ENCODE peak calls at places on chromosomes 3 and 15, in four cellular contexts. R is transverse colon, F is BE2C, Q is fibroblast of the aortic adventitia. V is an unnamed sample.
A peak's percentile ranks its signal among the peaks of the same experiment; 100 is the strongest.

GRCh38 chr3:128503751-128504532 is 10.9 kb upstream of the GATA2 start:
- DNase-seq in F (no peak), R (no peak), Q (no peak), V (peak; percentile 0)

GRCh38 chr3:125231895-125232294 is 19.3 kb upstream of the SLC12A8 start:
- DNase-seq in F (no peak), Q (peak; percentile 90), R (no peak), V (no peak)

GRCh38 chr3:37787027-37787868 is 74.4 kb upstream of the CTDSPL start:
- DNase-seq in Q (peak; percentile 65), R (no peak), F (no peak), V (no peak)

GRCh38 chr15:43150171-43150929 is 17.0 kb downstream of the TMEM62 start:
- DNase-seq in F (no peak), Q (peak; percentile 90), R (no peak), V (no peak)

GRCh38 chr3:172151610-172152293 is 112.4 kb downstream of the FNDC3B start:
- DNase-seq in F (no peak), Q (no peak), R (no peak), V (no peak)

GRCh38 chr3:127288921-127289645 is 1.2 kb upstream of the PRR20G start:
- DNase-seq in Q (no peak), R (no peak), F (no peak), V (no peak)

GRCh38 chr3:55911256-55911655 is 424.1 kb upstream of the WNT5A start:
- DNase-seq in F (no peak), Q (no peak), R (no peak), V (no peak)

GRCh38 chr3:25354071-25354470 is 74.0 kb upstream of the RARB start:
- DNase-seq in F (no peak), Q (no peak), R (no peak), V (no peak)

GRCh38 chr3:155367510-155367909 is 74.0 kb upstream of the STRIT1 start:
- DNase-seq in R (no peak), F (no peak), Q (no peak), V (no peak)

GRCh38 chr3:155369244-155369643 is 75.8 kb upstream of the STRIT1 start:
- DNase-seq in F (no peak), R (no peak), Q (no peak), V (no peak)

GRCh38 chr3:155369735-155370134 is 76.3 kb upstream of the STRIT1 start:
- DNase-seq in F (no peak), R (no peak), Q (no peak), V (no peak)

GRCh38 chr3:155370764-155371503 is 77.5 kb upstream of the STRIT1 start:
- DNase-seq in R (no peak), Q (no peak), F (no peak), V (no peak)

GRCh38 chr3:155370198-155370597 is 76.7 kb upstream of the STRIT1 start:
- DNase-seq in Q (no peak), F (no peak), R (no peak), V (no peak)
- TF ChIP-seq CTCF in Q (no peak), F (no peak), R (no peak), V (no peak)

DNA sequence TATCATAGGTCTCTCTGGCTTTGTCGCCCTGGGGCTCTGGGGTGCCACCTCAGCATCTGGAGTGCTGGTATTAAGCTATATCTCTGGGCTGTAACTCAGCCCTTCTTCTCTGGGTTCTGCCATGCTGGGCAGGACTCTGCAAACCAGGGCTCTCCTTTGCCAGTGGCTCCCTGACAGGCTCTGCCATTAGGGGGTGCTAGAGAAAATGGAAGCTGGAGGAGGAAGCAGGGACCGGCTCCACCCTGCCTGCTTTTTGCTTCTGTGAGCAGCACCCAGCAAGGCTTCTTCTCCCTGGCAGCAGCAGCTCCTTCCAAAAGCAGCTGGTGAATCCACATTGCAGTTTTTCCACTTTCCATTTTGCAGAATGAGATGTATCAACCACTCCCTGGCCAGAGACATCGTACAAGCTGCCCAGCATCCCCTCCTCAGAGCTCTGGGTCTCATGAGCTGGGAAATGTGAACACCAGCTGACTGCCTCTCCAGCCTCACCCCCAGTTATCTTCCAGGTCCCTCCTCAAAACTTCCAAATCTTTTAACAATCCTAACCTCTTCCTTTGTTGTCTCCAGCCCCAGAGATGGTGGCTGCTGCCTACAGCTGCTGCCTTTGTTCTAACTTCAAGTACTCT is 165.0 kb downstream of the ABHD5 start:
- DNase-seq in F (peak; percentile 68), R (peak; percentile 70), Q (peak; percentile 52), V (peak; percentile 82)
- TF ChIP-seq CTCF in F (peak; percentile 74), R (peak; percentile 38), Q (peak; percentile 61), V (peak; percentile 53)

GRCh38 chr3:194339356-194339755 is 11.8 kb downstream of the CPN2 start:
- DNase-seq in Q (no peak), R (no peak), F (no peak), V (no peak)
- TF ChIP-seq CTCF in Q (no peak), R (no peak), F (peak; percentile 11), V (peak; percentile 24)

GRCh38 chr3:167406876-167407492 is 26.9 kb upstream of the ZBBX start:
- DNase-seq in F (peak; percentile 39), Q (peak; percentile 24), R (peak; percentile 7), V (peak; percentile 74)
- TF ChIP-seq CTCF in F (peak; percentile 53), Q (no peak), R (no peak), V (peak; percentile 49)

GRCh38 chr15:95024388-95024787 is 793.0 kb downstream of the MCTP2 start:
- DNase-seq in Q (peak; percentile 14), F (no peak), R (no peak), V (peak; percentile 14)

GRCh38 chr15:95021816-95022215 is 790.5 kb downstream of the MCTP2 start:
- DNase-seq in R (no peak), F (no peak), Q (no peak), V (no peak)

DNA sequence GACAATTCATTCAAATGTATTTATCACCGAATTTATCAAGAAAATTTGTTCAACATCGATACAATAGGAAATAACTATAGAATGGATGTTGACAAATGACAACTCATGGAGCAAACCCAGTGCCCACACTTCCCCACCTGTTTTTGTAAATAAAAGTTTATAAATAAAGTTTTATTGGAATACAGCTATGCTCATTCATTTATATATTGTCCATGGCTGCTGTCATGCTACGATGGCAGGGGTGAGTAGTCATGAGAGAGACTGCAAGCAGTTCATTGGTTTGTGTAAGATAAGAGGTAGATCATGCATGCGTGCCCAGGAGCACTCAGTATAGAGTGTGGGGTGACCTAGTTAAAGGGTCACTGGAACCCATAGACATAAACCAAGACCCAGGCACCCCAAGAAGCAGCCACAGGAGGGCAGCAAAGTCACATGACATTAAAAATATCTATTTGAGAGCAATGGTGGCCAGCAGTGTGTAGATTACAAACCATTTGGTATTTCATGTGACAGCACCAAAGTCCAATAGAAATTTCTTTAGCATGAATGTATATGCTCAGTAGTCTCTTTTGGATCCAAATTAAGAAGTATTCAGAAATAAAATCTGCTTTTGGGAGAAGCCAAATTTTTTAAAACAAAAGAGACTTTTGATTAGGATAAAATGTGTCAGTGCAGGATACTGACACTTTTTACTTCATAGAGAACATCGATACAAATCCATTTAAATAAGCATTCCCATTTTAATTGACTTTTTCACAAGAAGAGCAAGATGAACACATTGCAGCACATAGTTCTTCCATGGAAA is 794.8 kb downstream of the MCTP2 start:
- DNase-seq in Q (peak; percentile 37), F (peak; percentile 43), R (peak; percentile 13), V (peak; percentile 78)
- TF ChIP-seq CTCF in Q (peak; percentile 54), F (peak; percentile 60), R (peak; percentile 19), V (peak; percentile 75)

GRCh38 chr3:11161666-11162065 is 7.4 kb downstream of the HRH1 start:
- DNase-seq in F (no peak), R (no peak), Q (no peak), V (no peak)
- TF ChIP-seq CTCF in F (no peak), R (no peak), Q (no peak), V (no peak)

V was measured in Calu3.